ENCODE peak calls at places on chromosome 10, in five cellular contexts. O, L, H, R and U are unnamed samples.

GRCh38 chr10:97332586-97333350 is 1.8 kb downstream of the FRAT2 start:
- DNase-seq in R (no peak), O (peak; percentile 62), H (peak; percentile 43), L (peak; percentile 61), U (peak; percentile 81)

GRCh38 chr10:101066890-101067355 is 5.1 kb downstream of the KAZALD1 start:
- DNase-seq in O (no peak), L (no peak), R (no peak), H (no peak), U (peak; percentile 47)

GRCh38 chr10:51501396-51501795 is 198.0 kb downstream of the CSTF2T start:
- DNase-seq in L (no peak), H (no peak), R (no peak), O (no peak), U (no peak)

GRCh38 chr10:43120948-43121290 is 17.3 kb upstream of the CSGALNACT2 start:
- DNase-seq in O (no peak), H (no peak), L (no peak), R (peak; percentile 62), U (no peak)

GRCh38 chr10:96568402-96568801 is 18.4 kb downstream of the TM9SF3 start:
- DNase-seq in L (no peak), R (no peak), O (no peak), H (no peak), U (no peak)

GRCh38 chr10:66925896-66926719 is at the start of gene LRRTM3:
- DNase-seq in L (peak; percentile 88), H (peak; percentile 70), R (peak; percentile 10), O (peak; percentile 83), U (peak; percentile 66)

GRCh38 chr10:120949511-120950102 is 98.4 kb downstream of the WDR11 start:
- DNase-seq in R (no peak), O (no peak), H (no peak), L (peak; percentile 1), U (no peak)

GRCh38 chr10:70617798-70618568 is 15.4 kb upstream of the PRF1 start:
- DNase-seq in H (no peak), L (peak; percentile 25), O (no peak), R (no peak), U (no peak)

GRCh38 chr10:116891208-116891607 is 41.9 kb downstream of the ENO4 start:
- DNase-seq in H (no peak), R (no peak), O (peak; percentile 97), L (peak; percentile 95), U (peak; percentile 77)

GRCh38 chr10:7260912-7261700 is 149.7 kb downstream of the SFMBT2 start:
- DNase-seq in R (no peak), L (no peak), O (no peak), H (peak; percentile 15), U (peak; percentile 54)

GRCh38 chr10:89867964-89868363 is 166.6 kb downstream of the KIF20B start:
- DNase-seq in O (peak; percentile 7), R (no peak), L (no peak), H (no peak), U (peak; percentile 10)

GRCh38 chr10:23331567-23332290 is 12.9 kb downstream of the C10orf67 start:
- DNase-seq in L (no peak), O (peak; percentile 48), R (no peak), H (no peak), U (peak; percentile 77)

GRCh38 chr10:71349401-71349800 is 30.3 kb downstream of the SLC29A3 start:
- DNase-seq in R (no peak), O (no peak), H (peak; percentile 20), L (no peak), U (peak; percentile 84)

GRCh38 chr10:69004821-69005220 is 16.2 kb downstream of the KIFBP start:
- DNase-seq in H (peak; percentile 47), L (peak; percentile 12), O (peak; percentile 18), R (no peak), U (peak; percentile 34)

GRCh38 chr10:83654689-83655088 is 484.6 kb upstream of the GHITM start:
- DNase-seq in H (no peak), L (no peak), O (no peak), R (no peak), U (no peak)

GRCh38 chr10:36026081-36026480 is 384.0 kb upstream of the FZD8 start:
- DNase-seq in O (no peak), H (no peak), L (no peak), R (no peak), U (no peak)

GRCh38 chr10:1070939-1071338 is 14.8 kb downstream of the WDR37 start:
- DNase-seq in O (no peak), L (peak; percentile 37), H (no peak), R (no peak), U (no peak)

GRCh38 chr10:62803993-62804383 is 532 bp upstream of the ADO start:
- DNase-seq in H (no peak), O (no peak), R (no peak), L (no peak), U (no peak)

GRCh38 chr10:91880310-91880709 is 29.0 kb downstream of the FGFBP3 start:
- DNase-seq in L (no peak), H (peak; percentile 29), R (no peak), O (no peak), U (peak; percentile 84)

GRCh38 chr10:22649390-22649841 is 65.0 kb downstream of the PIP4K2A start:
- DNase-seq in L (no peak), H (no peak), O (no peak), R (no peak), U (no peak)

GRCh38 chr10:42960491-42961155 is 116.2 kb upstream of the RET start:
- DNase-seq in L (peak; percentile 71), O (no peak), R (no peak), H (peak; percentile 11), U (peak; percentile 51)

GRCh38 chr10:16789266-16789665 is 28.0 kb downstream of the RSU1 start:
- DNase-seq in R (no peak), L (no peak), O (no peak), H (no peak), U (no peak)

GRCh38 chr10:77907900-77908717 is 18.4 kb downstream of the DLG5 start:
- DNase-seq in O (no peak), L (no peak), H (peak; percentile 52), R (no peak), U (no peak)

GRCh38 chr10:21159669-21160068 is 262.6 kb upstream of the NEBL start:
- DNase-seq in H (no peak), O (no peak), R (no peak), L (no peak), U (no peak)
- H3K27ac ChIP-seq in H (no peak overlapping the region), O (no peak overlapping the region), R (no peak overlapping the region), L (no peak overlapping the region), U (no peak overlapping the region)

GRCh38 chr10:127852456-127852855 is 40.3 kb downstream of the CLRN3 start:
- DNase-seq in O (no peak), H (no peak), R (no peak), L (no peak), U (no peak)

GRCh38 chr10:127855584-127855881 is 37.2 kb downstream of the CLRN3 start:
- DNase-seq in R (no peak), O (no peak), L (no peak), H (no peak), U (no peak)

GRCh38 chr10:127854769-127855583 is 37.8 kb downstream of the CLRN3 start:
- DNase-seq in O (no peak), H (no peak), L (no peak), R (no peak), U (no peak)

GRCh38 chr10:127855976-127856375 is 36.8 kb downstream of the CLRN3 start:
- DNase-seq in L (no peak), H (no peak), R (no peak), O (no peak), U (no peak)

DNA sequence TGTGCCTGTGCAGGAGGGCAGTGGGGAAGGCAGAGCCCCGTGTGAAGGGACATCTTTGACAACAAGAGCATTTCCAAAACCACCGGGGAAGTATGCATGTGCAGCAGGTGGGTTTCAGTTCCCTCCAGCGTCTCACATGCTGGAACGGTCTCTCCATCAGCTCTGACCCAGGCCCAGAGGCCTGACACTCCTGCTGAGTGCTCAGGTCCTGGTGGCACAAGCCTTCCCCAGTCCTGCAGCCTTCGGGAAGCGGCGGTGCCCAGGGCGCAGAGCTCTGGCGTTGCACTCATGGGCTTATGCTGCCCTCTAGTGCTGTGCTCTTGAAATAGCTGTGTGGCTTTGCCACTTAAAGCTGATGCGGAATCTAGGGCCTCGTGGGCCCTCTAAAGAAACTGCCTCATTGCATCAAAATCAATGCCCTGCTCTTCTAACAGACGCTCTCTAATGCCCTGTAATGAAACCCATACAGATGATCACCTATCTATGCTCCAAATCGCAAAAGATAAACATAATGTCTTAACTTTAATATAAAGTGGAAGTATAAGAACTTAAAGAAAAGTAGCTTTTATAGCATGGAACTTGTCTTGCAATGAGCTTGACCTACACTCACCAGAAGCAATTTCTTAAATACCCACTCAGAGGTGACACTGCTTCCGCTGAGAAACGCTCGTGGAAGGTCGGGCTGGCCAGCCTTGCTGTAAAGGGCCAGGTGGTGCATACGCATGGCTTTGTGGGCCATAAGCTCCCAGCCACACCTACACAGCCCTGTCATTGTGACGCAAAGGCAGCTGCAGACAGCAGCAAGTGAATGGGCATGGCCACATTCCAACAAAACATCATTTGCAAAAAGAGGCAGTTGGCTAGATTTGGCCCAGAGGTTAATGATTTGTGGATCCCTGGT is 38.6 kb downstream of the CLRN3 start:
- DNase-seq in R (peak; percentile 64), H (peak; percentile 60), L (peak; percentile 38), O (peak; percentile 77), U (peak; percentile 79)
- TF ChIP-seq CTCF in R (peak; percentile 91), H (peak; percentile 81), L (peak; percentile 87), O (peak; percentile 85), U (peak; percentile 90)

GRCh38 chr10:125331056-125331455 is 170.7 kb upstream of the CTBP2 start:
- DNase-seq in O (no peak), H (no peak), R (no peak), L (no peak), U (no peak)

GRCh38 chr10:125332548-125333208 is 172.3 kb upstream of the CTBP2 start:
- DNase-seq in L (no peak), R (no peak), H (no peak), O (no peak), U (no peak)

GRCh38 chr10:125333209-125333591 is 172.8 kb upstream of the CTBP2 start:
- DNase-seq in L (no peak), H (no peak), R (no peak), O (no peak), U (no peak)

GRCh38 chr10:125334545-125334944 is 174.2 kb upstream of the CTBP2 start:
- DNase-seq in R (no peak), O (no peak), H (no peak), L (no peak), U (no peak)

GRCh38 chr10:125333769-125334168 is 173.4 kb upstream of the CTBP2 start:
- DNase-seq in L (no peak), H (no peak), R (no peak), O (no peak), U (no peak)
- H3K27ac ChIP-seq in L (no peak overlapping the region), H (no peak overlapping the region), R (no peak overlapping the region), O (no peak overlapping the region), U (no peak overlapping the region)

GRCh38 chr10:18793951-18794350 is 134.7 kb downstream of the ARL5B start:
- DNase-seq in R (no peak), O (peak; percentile 71), H (peak; percentile 45), L (peak; percentile 1), U (peak; percentile 4)
- TF ChIP-seq CTCF in R (peak; percentile 36), O (peak; percentile 76), H (peak; percentile 39), L (peak; percentile 21), U (peak; percentile 29)

GRCh38 chr10:110269641-110270318 is 34.9 kb downstream of the SMNDC1 start:
- DNase-seq in R (no peak), O (peak; percentile 18), L (peak; percentile 12), H (no peak), U (no peak)
- H3K27ac ChIP-seq in R (no peak overlapping the region), O (peak overlapping the region; percentile 19), L (no peak overlapping the region), H (no peak overlapping the region), U (no peak overlapping the region)